ENCODE peak calls at places on chromosomes 6 and 20, in ten cellular contexts. I is CD4-positive, alpha-beta T cell; C is T-helper 22 cell; V is activated effector memory CD4-positive, alpha-beta T cell treated with Interleukin-2 at 50 U/mL for 16 hours; D is nephron progenitor cell; K is left ventricle myocardium inferior; G is upper lobe of right lung; P is naive B cell; Q is HT1080; J is T47D. E is an unnamed sample.

GRCh38 chr6:47334334-47334733 is 24.6 kb upstream of the TNFRSF21 start:
- DNase-seq in I (no peak), C (no peak), P (no peak), K (no peak), G (no peak), J (no peak), Q (peak; percentile 36), D (no peak), V (no peak), E (no peak)

GRCh38 chr6:53441761-53442160 is 93.0 kb upstream of the ELOVL5 start:
- DNase-seq in C (no peak), D (no peak), V (no peak), P (no peak), I (no peak), G (no peak), Q (no peak), J (no peak), K (no peak), E (no peak)

GRCh38 chr6:62371395-62371794 is 85.4 kb upstream of the KHDRBS2 start:
- DNase-seq in Q (no peak), C (no peak), G (no peak), D (no peak), I (no peak), V (no peak), P (no peak), J (no peak), K (no peak), E (no peak)

GRCh38 chr6:15296735-15297134 is 50.9 kb downstream of the JARID2 start:
- DNase-seq in V (no peak), C (no peak), P (no peak), J (no peak), D (no peak), K (no peak), I (no peak), G (no peak), Q (no peak), E (no peak)

GRCh38 chr6:106431972-106432371 is 71.5 kb downstream of the CRYBG1 start:
- DNase-seq in I (no peak), Q (no peak), P (no peak), C (no peak), G (no peak), J (no peak), V (no peak), K (no peak), D (no peak), E (no peak)

GRCh38 chr20:51668515-51668914 is 99.7 kb downstream of the ATP9A start:
- DNase-seq in P (no peak), D (no peak), Q (no peak), C (no peak), K (no peak), V (no peak), J (no peak), G (no peak), I (no peak), E (no peak)

GRCh38 chr20:4063631-4064030 is 48.3 kb upstream of the RNF24 start:
- DNase-seq in P (no peak), D (no peak), V (no peak), K (no peak), Q (no peak), C (no peak), I (no peak), G (no peak), J (no peak), E (no peak)

GRCh38 chr6:140490086-140490485 is 1115.6 kb upstream of the CITED2 start:
- DNase-seq in G (no peak), K (no peak), I (no peak), P (no peak), C (no peak), D (no peak), V (no peak), J (no peak), Q (no peak), E (no peak)

GRCh38 chr20:8735014-8735413 is 333.9 kb upstream of the PLCB4 start:
- DNase-seq in V (no peak), K (no peak), I (no peak), Q (no peak), C (no peak), P (no peak), G (no peak), J (no peak), D (no peak), E (no peak)

GRCh38 chr6:44001318-44001868 is 125.9 kb downstream of the MRPL14 start:
- DNase-seq in I (no peak), G (peak; percentile 85), C (no peak), K (no peak), Q (no peak), D (no peak), V (no peak), J (no peak), P (no peak), E (peak; percentile 88)

E was measured in HuH-7.